ENCODE peak calls at places on chromosomes 6 and 20, in five cellular contexts. U, R, M, N and X are unnamed samples.

GRCh38 chr6:4164043-4164442 is 28.7 kb upstream of the ECI2 start:
- DNase-seq in N (no peak), R (no peak), M (no peak), U (no peak), X (no peak)

GRCh38 chr6:108005961-108006360 is 48.0 kb upstream of the SEC63 start:
- DNase-seq in U (no peak), R (no peak), N (no peak), M (no peak), X (no peak)

GRCh38 chr6:125985522-125985921 is 818 bp upstream of the TRMT11 start:
- DNase-seq in R (no peak), N (no peak), M (no peak), U (no peak), X (no peak)

GRCh38 chr6:44800171-44800671 is 412.7 kb downstream of the CDC5L start:
- DNase-seq in U (no peak), N (no peak), R (peak; percentile 74), M (no peak), X (peak; percentile 62)

GRCh38 chr6:168826078-168826390 is 385.1 kb downstream of the SMOC2 start:
- DNase-seq in N (no peak), M (no peak), U (no peak), R (no peak), X (no peak)

GRCh38 chr6:110325197-110325596 is 33.0 kb downstream of the METTL24 start:
- DNase-seq in N (no peak), R (peak; percentile 51), M (no peak), U (no peak), X (peak; percentile 2)

GRCh38 chr6:158014505-158015187 is 33.0 kb downstream of the SYNJ2 start:
- DNase-seq in N (no peak), U (no peak), R (peak; percentile 40), M (no peak), X (no peak)

GRCh38 chr6:116008470-116009229 is 52.0 kb downstream of the FRK start:
- DNase-seq in U (peak; percentile 81), N (no peak), M (no peak), R (peak; percentile 65), X (peak; percentile 40)

GRCh38 chr6:106339334-106340029 is 13.9 kb upstream of the ATG5 start:
- DNase-seq in R (peak; percentile 84), M (peak; percentile 54), U (peak; percentile 76), N (peak; percentile 87), X (peak; percentile 24)

GRCh38 chr6:165098165-165098564 is 211.2 kb downstream of the C6orf118 start:
- DNase-seq in R (peak; percentile 9), N (no peak), M (no peak), U (no peak), X (no peak)

GRCh38 chr6:93327857-93328256 is 91.5 kb downstream of the EPHA7 start:
- DNase-seq in U (no peak), N (no peak), R (no peak), M (no peak), X (no peak)

GRCh38 chr20:19205999-19206398 is 6.4 kb upstream of the SLC24A3 start:
- DNase-seq in R (peak; percentile 67), U (peak; percentile 31), M (peak; percentile 64), N (peak; percentile 38), X (no peak)

GRCh38 chr6:21053612-21054011 is 519.4 kb downstream of the CDKAL1 start:
- DNase-seq in R (peak; percentile 51), M (no peak), U (peak; percentile 3), N (no peak), X (no peak)

GRCh38 chr6:125924169-125924568 is 32.4 kb upstream of the HINT3 start:
- DNase-seq in U (peak; percentile 7), R (peak; percentile 19), M (peak; percentile 45), N (no peak), X (no peak)

GRCh38 chr6:403659-404655 is 12.4 kb downstream of the IRF4 start:
- DNase-seq in R (no peak), N (no peak), U (no peak), M (peak; percentile 54), X (no peak)

GRCh38 chr6:41325446-41326066 is 9.9 kb upstream of the NCR2 start:
- DNase-seq in M (no peak), N (no peak), U (no peak), R (no peak), X (no peak)

GRCh38 chr6:5158191-5158590 is 73.0 kb downstream of the PPP1R3G start:
- DNase-seq in U (no peak), M (no peak), R (no peak), N (no peak), X (no peak)

GRCh38 chr20:45347297-45347935 is 808 bp downstream of the SDC4 start:
- DNase-seq in N (no peak), M (no peak), R (no peak), U (no peak), X (no peak)

GRCh38 chr6:156735751-156736150 is 41.4 kb upstream of the ARID1B start:
- DNase-seq in N (no peak), M (no peak), R (peak; percentile 36), U (no peak), X (no peak)

GRCh38 chr6:157860505-157860991 is 37.5 kb downstream of the SNX9 start:
- DNase-seq in M (no peak), R (no peak), N (no peak), U (no peak), X (no peak)

GRCh38 chr20:51127713-51128112 is 104.8 kb upstream of the KCNG1 start:
- DNase-seq in M (no peak), R (no peak), U (no peak), N (no peak), X (no peak)

GRCh38 chr6:29705389-29706231 is 17.6 kb upstream of the HLA-F start:
- DNase-seq in R (peak; percentile 46), M (no peak), N (peak; percentile 49), U (peak; percentile 65), X (peak; percentile 10)

GRCh38 chr6:2853766-2854393 is 12.2 kb upstream of the SERPINB1 start:
- DNase-seq in R (peak; percentile 94), M (peak; percentile 85), U (peak; percentile 93), N (peak; percentile 54), X (peak; percentile 41)